ENCODE peak calls at places on chromosome 5, in eight cellular contexts. One of them, this sample, is unnamed.
A peak's percentile ranks its signal among the peaks of the same experiment; 100 is the strongest.

GRCh38 chr5:168679515-168679920 is 100.3 kb upstream of the PANK3 start:
- DNase-seq in adrenal gland: peak; percentile 85
- DNase-seq in cardiac muscle cell: peak; percentile 89
- DNase-seq in tibial nerve: peak; percentile 81
- DNase-seq in astrocyte: peak; percentile 34
- DNase-seq in OCI-LY7: peak; percentile 59
- DNase-seq in fibroblast of lung: peak; percentile 59
- DNase-seq in neural progenitor cell: peak; percentile 91
- DNase-seq in this sample: peak; percentile 70

GRCh38 chr5:43042626-43043399 is 2.7 kb upstream of the ANXA2R start:
- DNase-seq in OCI-LY7: peak; percentile 87
- DNase-seq in astrocyte: peak; percentile 75
- DNase-seq in adrenal gland: peak; percentile 81
- DNase-seq in neural progenitor cell: peak; percentile 67
- DNase-seq in cardiac muscle cell: peak; percentile 59
- DNase-seq in tibial nerve: peak; percentile 67
- DNase-seq in fibroblast of lung: peak; percentile 80
- DNase-seq in this sample: peak; percentile 89

GRCh38 chr5:6525910-6526309 is 77.3 kb downstream of the UBE2QL1 start:
- DNase-seq in astrocyte: no peak
- DNase-seq in tibial nerve: no peak
- DNase-seq in fibroblast of lung: no peak
- DNase-seq in neural progenitor cell: peak; percentile 58
- DNase-seq in adrenal gland: peak; percentile 28
- DNase-seq in OCI-LY7: peak; percentile 4
- DNase-seq in cardiac muscle cell: peak; percentile 72
- DNase-seq in this sample: peak; percentile 52

GRCh38 chr5:39588176-39588575 is 163.4 kb upstream of the DAB2 start:
- DNase-seq in astrocyte: no peak
- DNase-seq in OCI-LY7: no peak
- DNase-seq in tibial nerve: no peak
- DNase-seq in adrenal gland: no peak
- DNase-seq in neural progenitor cell: no peak
- DNase-seq in cardiac muscle cell: no peak
- DNase-seq in fibroblast of lung: no peak
- DNase-seq in this sample: no peak

GRCh38 chr5:144142030-144142825 is 28.2 kb downstream of the YIPF5 start:
- DNase-seq in neural progenitor cell: peak; percentile 65
- DNase-seq in astrocyte: peak; percentile 42
- DNase-seq in adrenal gland: no peak
- DNase-seq in tibial nerve: no peak
- DNase-seq in OCI-LY7: peak; percentile 41
- DNase-seq in fibroblast of lung: peak; percentile 56
- DNase-seq in cardiac muscle cell: peak; percentile 47
- DNase-seq in this sample: peak; percentile 62

GRCh38 chr5:9932770-9933169 is 302.6 kb upstream of the TAS2R1 start:
- DNase-seq in cardiac muscle cell: no peak
- DNase-seq in neural progenitor cell: no peak
- DNase-seq in tibial nerve: no peak
- DNase-seq in astrocyte: peak; percentile 64
- DNase-seq in fibroblast of lung: peak; percentile 75
- DNase-seq in OCI-LY7: no peak
- DNase-seq in adrenal gland: no peak
- DNase-seq in this sample: peak; percentile 11

GRCh38 chr5:114120166-114120565 is 241.7 kb upstream of the KCNN2 start:
- DNase-seq in astrocyte: no peak
- DNase-seq in adrenal gland: no peak
- DNase-seq in neural progenitor cell: no peak
- DNase-seq in cardiac muscle cell: no peak
- DNase-seq in fibroblast of lung: no peak
- DNase-seq in OCI-LY7: no peak
- DNase-seq in tibial nerve: no peak
- DNase-seq in this sample: no peak

GRCh38 chr5:101675510-101675909 is 620.6 kb downstream of the SLCO4C1 start:
- DNase-seq in astrocyte: no peak
- DNase-seq in OCI-LY7: no peak
- DNase-seq in neural progenitor cell: no peak
- DNase-seq in tibial nerve: no peak
- DNase-seq in fibroblast of lung: no peak
- DNase-seq in adrenal gland: no peak
- DNase-seq in cardiac muscle cell: no peak
- DNase-seq in this sample: peak; percentile 15

GRCh38 chr5:115387816-115388215 is 91.4 kb upstream of the CCDC112 start:
- DNase-seq in astrocyte: no peak
- DNase-seq in neural progenitor cell: no peak
- DNase-seq in OCI-LY7: no peak
- DNase-seq in cardiac muscle cell: no peak
- DNase-seq in fibroblast of lung: no peak
- DNase-seq in tibial nerve: no peak
- DNase-seq in adrenal gland: no peak
- DNase-seq in this sample: no peak

GRCh38 chr5:115389799-115390382 is 93.4 kb upstream of the CCDC112 start:
- DNase-seq in OCI-LY7: peak; percentile 8
- DNase-seq in adrenal gland: no peak
- DNase-seq in fibroblast of lung: no peak
- DNase-seq in astrocyte: no peak
- DNase-seq in tibial nerve: no peak
- DNase-seq in cardiac muscle cell: no peak
- DNase-seq in neural progenitor cell: no peak
- DNase-seq in this sample: no peak

GRCh38 chr5:115389074-115389798 is 92.8 kb upstream of the CCDC112 start:
- DNase-seq in tibial nerve: no peak
- DNase-seq in adrenal gland: no peak
- DNase-seq in cardiac muscle cell: peak; percentile 48
- DNase-seq in astrocyte: peak; percentile 69
- DNase-seq in fibroblast of lung: peak; percentile 75
- DNase-seq in OCI-LY7: no peak
- DNase-seq in neural progenitor cell: no peak
- DNase-seq in this sample: no peak

GRCh38 chr5:115384587-115385375 is 88.3 kb upstream of the CCDC112 start:
- DNase-seq in neural progenitor cell: no peak
- DNase-seq in tibial nerve: no peak
- DNase-seq in OCI-LY7: no peak
- DNase-seq in fibroblast of lung: no peak
- DNase-seq in astrocyte: no peak
- DNase-seq in cardiac muscle cell: no peak
- DNase-seq in adrenal gland: no peak
- DNase-seq in this sample: no peak

DNA sequence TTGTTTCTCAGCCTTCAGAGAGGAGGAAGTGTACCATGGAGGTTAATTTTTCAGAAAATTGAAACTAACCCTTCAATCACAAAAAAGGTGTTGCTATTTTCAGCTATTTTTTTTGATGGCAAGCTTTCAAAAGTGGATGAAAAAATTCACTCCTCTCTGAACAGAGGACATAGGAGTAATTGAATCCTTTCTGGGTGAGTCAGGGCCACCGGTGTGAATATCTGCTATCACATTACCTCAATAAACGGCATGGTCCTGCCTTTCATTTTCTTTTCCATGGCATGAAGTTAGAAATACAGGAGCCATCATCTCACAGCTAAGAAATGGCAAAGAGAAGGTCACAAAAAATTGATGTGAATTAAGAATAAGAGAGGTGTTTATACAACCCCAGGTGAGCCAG is 90.2 kb upstream of the CCDC112 start:
- DNase-seq in OCI-LY7: no peak
- DNase-seq in neural progenitor cell: no peak
- DNase-seq in astrocyte: no peak
- DNase-seq in tibial nerve: no peak
- DNase-seq in adrenal gland: no peak
- DNase-seq in cardiac muscle cell: no peak
- DNase-seq in fibroblast of lung: no peak
- DNase-seq in this sample: no peak
- TF ChIP-seq CTCF in OCI-LY7: no peak
- TF ChIP-seq CTCF in neural progenitor cell: no peak
- TF ChIP-seq CTCF in astrocyte: no peak
- TF ChIP-seq CTCF in tibial nerve: no peak
- TF ChIP-seq CTCF in adrenal gland: no peak
- TF ChIP-seq CTCF in cardiac muscle cell: no peak
- TF ChIP-seq CTCF in fibroblast of lung: no peak
- TF ChIP-seq CTCF in this sample: no peak

GRCh38 chr5:150179221-150179620 is 10.6 kb upstream of the SLC6A7 start:
- DNase-seq in fibroblast of lung: no peak
- DNase-seq in adrenal gland: no peak
- DNase-seq in cardiac muscle cell: no peak
- DNase-seq in astrocyte: no peak
- DNase-seq in tibial nerve: no peak
- DNase-seq in neural progenitor cell: no peak
- DNase-seq in OCI-LY7: no peak
- DNase-seq in this sample: no peak

GRCh38 chr5:150181766-150182545 is 7.9 kb upstream of the SLC6A7 start:
- DNase-seq in adrenal gland: no peak
- DNase-seq in tibial nerve: no peak
- DNase-seq in fibroblast of lung: peak; percentile 37
- DNase-seq in OCI-LY7: no peak
- DNase-seq in cardiac muscle cell: no peak
- DNase-seq in astrocyte: peak; percentile 23
- DNase-seq in neural progenitor cell: no peak
- DNase-seq in this sample: no peak

GRCh38 chr5:150182774-150183173 is 7.1 kb upstream of the SLC6A7 start:
- DNase-seq in adrenal gland: no peak
- DNase-seq in OCI-LY7: no peak
- DNase-seq in tibial nerve: no peak
- DNase-seq in cardiac muscle cell: no peak
- DNase-seq in astrocyte: no peak
- DNase-seq in fibroblast of lung: no peak
- DNase-seq in neural progenitor cell: no peak
- DNase-seq in this sample: no peak

GRCh38 chr5:150180241-150181027 is 9.4 kb upstream of the SLC6A7 start:
- DNase-seq in adrenal gland: no peak
- DNase-seq in astrocyte: no peak
- DNase-seq in tibial nerve: peak; percentile 75
- DNase-seq in fibroblast of lung: peak; percentile 30
- DNase-seq in OCI-LY7: no peak
- DNase-seq in neural progenitor cell: no peak
- DNase-seq in cardiac muscle cell: peak; percentile 29
- DNase-seq in this sample: no peak

DNA sequence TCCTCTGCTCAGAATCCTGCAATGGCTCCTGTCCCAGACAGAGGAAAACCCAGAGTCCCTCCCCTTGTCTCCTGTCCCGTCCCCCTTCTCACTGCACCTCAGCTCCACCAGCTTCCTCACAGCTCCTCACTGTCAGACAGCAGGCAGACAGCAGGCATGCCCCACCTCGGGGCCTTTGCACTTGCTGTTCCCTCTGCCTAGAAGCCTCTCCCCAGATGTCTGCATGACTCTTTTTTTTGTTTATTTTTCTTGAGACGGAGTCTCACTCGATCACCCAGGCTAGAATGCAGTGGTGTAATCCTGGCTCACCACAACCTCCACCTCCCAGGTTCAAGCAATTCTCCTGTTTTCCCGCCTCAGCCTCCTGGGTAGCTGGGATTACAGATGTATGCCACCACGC is 8.8 kb upstream of the SLC6A7 start:
- DNase-seq in cardiac muscle cell: no peak
- DNase-seq in OCI-LY7: no peak
- DNase-seq in tibial nerve: no peak
- DNase-seq in adrenal gland: no peak
- DNase-seq in neural progenitor cell: no peak
- DNase-seq in fibroblast of lung: peak; percentile 70
- DNase-seq in astrocyte: peak; percentile 56
- DNase-seq in this sample: no peak
- H3K27ac ChIP-seq in cardiac muscle cell: no peak overlapping the region
- H3K27ac ChIP-seq in OCI-LY7: no peak overlapping the region
- H3K27ac ChIP-seq in tibial nerve: peak overlapping the region; percentile 75
- H3K27ac ChIP-seq in adrenal gland: peak overlapping the region; percentile 82
- H3K27ac ChIP-seq in neural progenitor cell: no peak overlapping the region
- H3K27ac ChIP-seq in fibroblast of lung: no peak overlapping the region
- H3K27ac ChIP-seq in astrocyte: no peak overlapping the region
- H3K27ac ChIP-seq in this sample: no peak overlapping the region

GRCh38 chr5:74131256-74131655 is 505.3 kb downstream of the ARHGEF28 start:
- DNase-seq in OCI-LY7: no peak
- DNase-seq in astrocyte: no peak
- DNase-seq in neural progenitor cell: no peak
- DNase-seq in adrenal gland: no peak
- DNase-seq in tibial nerve: no peak
- DNase-seq in cardiac muscle cell: no peak
- DNase-seq in fibroblast of lung: no peak
- DNase-seq in this sample: no peak

GRCh38 chr5:74130141-74130897 is 504.3 kb downstream of the ARHGEF28 start:
- DNase-seq in neural progenitor cell: no peak
- DNase-seq in OCI-LY7: no peak
- DNase-seq in adrenal gland: no peak
- DNase-seq in fibroblast of lung: no peak
- DNase-seq in tibial nerve: no peak
- DNase-seq in cardiac muscle cell: no peak
- DNase-seq in astrocyte: no peak
- DNase-seq in this sample: no peak

GRCh38 chr5:74124826-74125225 is 498.8 kb downstream of the ARHGEF28 start:
- DNase-seq in cardiac muscle cell: no peak
- DNase-seq in neural progenitor cell: no peak
- DNase-seq in adrenal gland: no peak
- DNase-seq in fibroblast of lung: peak; percentile 19
- DNase-seq in astrocyte: peak; percentile 6
- DNase-seq in tibial nerve: no peak
- DNase-seq in OCI-LY7: no peak
- DNase-seq in this sample: no peak

GRCh38 chr5:74126294-74126693 is 500.3 kb downstream of the ARHGEF28 start:
- DNase-seq in OCI-LY7: no peak
- DNase-seq in adrenal gland: no peak
- DNase-seq in neural progenitor cell: no peak
- DNase-seq in fibroblast of lung: no peak
- DNase-seq in tibial nerve: no peak
- DNase-seq in cardiac muscle cell: no peak
- DNase-seq in astrocyte: no peak
- DNase-seq in this sample: no peak

DNA sequence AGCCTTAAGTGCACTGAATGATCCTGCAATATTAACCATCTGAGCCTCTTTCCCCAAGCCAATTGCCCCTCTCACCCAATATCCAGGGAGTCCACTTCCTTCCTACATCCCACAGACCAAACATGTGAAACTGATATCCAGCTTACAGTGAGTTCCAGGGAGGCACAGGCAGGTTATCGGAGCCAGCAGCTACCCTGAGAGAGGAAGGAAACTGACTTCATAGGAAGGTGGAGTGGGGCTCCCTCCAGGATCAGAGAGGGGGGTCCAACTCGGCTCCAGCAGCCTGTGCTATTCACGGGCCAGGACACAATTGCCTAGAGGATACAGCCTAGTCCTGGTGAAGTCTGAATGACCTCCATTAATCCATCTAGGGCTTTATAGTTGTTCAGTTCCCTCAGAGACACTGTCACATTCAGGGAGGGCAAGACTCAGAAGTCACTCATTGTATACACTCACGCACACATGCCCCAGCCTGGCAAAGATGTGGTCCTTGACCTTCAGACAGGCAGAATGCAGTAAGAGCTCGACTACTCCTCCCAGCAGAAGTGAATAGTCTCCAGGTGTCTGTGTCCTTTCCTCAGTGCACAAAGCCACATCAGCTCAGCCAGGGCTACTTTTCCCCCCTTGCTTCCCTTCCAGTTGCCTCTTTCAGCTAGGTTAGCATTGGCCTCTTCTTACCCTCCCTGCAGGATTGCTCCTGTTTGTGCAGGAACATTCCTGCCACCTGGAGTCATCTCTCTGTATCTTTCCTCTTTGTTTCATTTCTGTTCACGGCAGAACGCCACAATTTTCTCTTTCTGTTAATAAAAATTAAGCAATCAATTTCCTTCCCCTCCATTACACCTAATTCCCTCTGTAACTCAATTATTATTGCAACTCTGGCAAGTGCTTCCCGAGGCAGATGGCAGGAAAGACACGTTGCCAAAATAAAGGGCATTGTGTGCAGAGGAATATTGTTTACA is 501.7 kb downstream of the ARHGEF28 start:
- DNase-seq in fibroblast of lung: peak; percentile 46
- DNase-seq in cardiac muscle cell: no peak
- DNase-seq in tibial nerve: no peak
- DNase-seq in adrenal gland: peak; percentile 1
- DNase-seq in neural progenitor cell: peak; percentile 20
- DNase-seq in astrocyte: peak; percentile 8
- DNase-seq in OCI-LY7: no peak
- DNase-seq in this sample: no peak
- TF ChIP-seq CTCF in fibroblast of lung: peak; percentile 33
- TF ChIP-seq CTCF in cardiac muscle cell: peak; percentile 20
- TF ChIP-seq CTCF in tibial nerve: no peak
- TF ChIP-seq CTCF in adrenal gland: no peak
- TF ChIP-seq CTCF in neural progenitor cell: peak; percentile 20
- TF ChIP-seq CTCF in astrocyte: peak; percentile 40
- TF ChIP-seq CTCF in OCI-LY7: no peak
- TF ChIP-seq CTCF in this sample: no peak

DNA sequence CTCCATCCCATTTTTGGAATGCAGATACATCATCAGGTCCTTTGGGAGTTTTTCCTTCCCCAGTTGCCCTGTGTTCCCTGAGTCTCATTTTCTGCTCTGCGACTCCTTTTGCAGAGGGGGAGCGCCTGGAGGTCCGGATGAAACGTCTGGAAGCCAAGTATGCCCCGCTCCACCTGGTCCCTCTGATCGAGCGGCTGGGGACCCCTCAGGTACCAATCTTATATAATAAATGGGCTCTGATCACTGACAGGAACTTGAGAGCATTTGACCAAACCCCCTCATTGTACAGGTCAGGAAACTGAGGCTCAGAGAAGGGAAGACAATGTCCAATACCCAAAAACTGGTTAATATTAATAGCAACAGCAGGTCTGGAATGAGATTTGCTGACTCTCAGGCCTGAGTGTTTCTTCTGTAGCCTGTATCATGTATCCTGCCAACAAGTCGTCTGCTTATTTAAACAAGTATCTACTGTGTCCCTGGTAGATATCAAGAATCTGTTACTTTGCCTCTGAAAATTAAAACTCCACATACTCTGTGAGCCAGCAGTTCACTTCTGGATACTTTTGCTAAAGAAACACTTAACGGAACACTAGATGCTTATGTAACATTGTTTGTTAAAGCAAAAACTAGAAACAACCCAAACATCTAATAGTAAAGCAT is 76.7 kb upstream of the NIPAL4 start:
- DNase-seq in cardiac muscle cell: no peak
- DNase-seq in OCI-LY7: no peak
- DNase-seq in neural progenitor cell: no peak
- DNase-seq in tibial nerve: no peak
- DNase-seq in adrenal gland: no peak
- DNase-seq in astrocyte: no peak
- DNase-seq in fibroblast of lung: no peak
- DNase-seq in this sample: no peak
- H3K27ac ChIP-seq in cardiac muscle cell: peak overlapping the region; percentile 100
- H3K27ac ChIP-seq in OCI-LY7: no peak overlapping the region
- H3K27ac ChIP-seq in neural progenitor cell: no peak overlapping the region
- H3K27ac ChIP-seq in tibial nerve: no peak overlapping the region
- H3K27ac ChIP-seq in adrenal gland: no peak overlapping the region
- H3K27ac ChIP-seq in astrocyte: peak overlapping the region; percentile 90
- H3K27ac ChIP-seq in fibroblast of lung: no peak overlapping the region
- H3K27ac ChIP-seq in this sample: no peak overlapping the region